ENCODE peak calls at places on chromosomes 11 and 22, in six cellular contexts. U is fibroblast of lung, F is K562, J is neural progenitor cell, I is GM23248, Q is IMR-90. L is an unnamed sample.

GRCh38 chr11:113296016-113296415 is 18.4 kb upstream of the TTC12 start:
- DNase-seq in J (no peak), U (no peak), Q (no peak), I (no peak), F (no peak), L (no peak)

GRCh38 chr11:130846606-130847005 is 69.7 kb downstream of the SNX19 start:
- DNase-seq in U (no peak), I (peak), Q (peak), J (no peak), F (no peak), L (no peak)

GRCh38 chr11:110069158-110069737 is 23.9 kb upstream of the ZC3H12C start:
- DNase-seq in J (no peak), Q (peak), I (peak), U (peak), F (peak), L (peak)

GRCh38 chr11:119000906-119001305 is 3.0 kb downstream of the CENATAC start:
- DNase-seq in U (no peak), I (peak), J (no peak), Q (peak), F (no peak), L (no peak)

GRCh38 chr11:110379261-110379660 is 50.5 kb upstream of the FDX1 start:
- DNase-seq in J (no peak), F (peak), I (no peak), Q (no peak), U (no peak), L (no peak)

GRCh38 chr11:20647976-20648565 is 21.3 kb upstream of the NELL1 start:
- DNase-seq in J (peak), F (peak), I (peak), Q (peak), U (peak), L (peak)

GRCh38 chr11:121841487-121842167 is 274.4 kb downstream of the BLID start:
- DNase-seq in J (peak), I (peak), U (peak), F (no peak), Q (peak), L (peak)

GRCh38 chr11:120035756-120036155 is 102.2 kb downstream of the TRIM29 start:
- DNase-seq in U (no peak), I (no peak), F (no peak), Q (no peak), J (no peak), L (no peak)

GRCh38 chr11:65468874-65469333 is 29.9 kb upstream of the MALAT1 start:
- DNase-seq in J (peak), F (peak), Q (no peak), I (peak), U (no peak), L (peak)

GRCh38 chr11:36234825-36235224 is 54.4 kb downstream of the COMMD9 start:
- DNase-seq in Q (no peak), I (no peak), U (no peak), J (no peak), F (no peak), L (no peak)

GRCh38 chr11:57321996-57322880 is 2.5 kb downstream of the TNKS1BP1 start:
- DNase-seq in I (peak), F (peak), U (peak), J (peak), Q (peak), L (peak)

GRCh38 chr11:77173494-77173893 is 45.4 kb downstream of the MYO7A start:
- DNase-seq in U (no peak), F (no peak), J (no peak), I (no peak), Q (no peak), L (no peak)

GRCh38 chr11:6755303-6755952 is 16.3 kb downstream of the OR2AG2 start:
- DNase-seq in I (peak), J (peak), Q (peak), U (peak), F (peak), L (peak)

GRCh38 chr11:95606824-95607223 is 182.8 kb downstream of the FAM76B start:
- DNase-seq in F (no peak), U (no peak), I (no peak), J (no peak), Q (no peak), L (no peak)

GRCh38 chr11:97965849-97966646 is 1054.7 kb upstream of the CNTN5 start:
- DNase-seq in Q (peak), F (no peak), I (peak), U (peak), J (no peak), L (peak)

GRCh38 chr22:30640361-30640760 is 4.8 kb downstream of the SLC35E4 start:
- DNase-seq in F (no peak), J (no peak), I (no peak), Q (no peak), U (no peak), L (no peak)

GRCh38 chr22:30637701-30638114 is 2.1 kb downstream of the SLC35E4 start:
- DNase-seq in Q (no peak), F (no peak), J (no peak), U (no peak), I (peak), L (no peak)

GRCh38 chr22:30634477-30635233 is 926 bp upstream of the SLC35E4 start:
- DNase-seq in Q (peak), F (peak), U (peak), I (peak), J (peak), L (peak)

GRCh38 chr22:30635273-30636225 is at the start of gene SLC35E4:
- DNase-seq in U (peak), F (peak), I (peak), Q (peak), J (peak), L (peak)

DNA sequence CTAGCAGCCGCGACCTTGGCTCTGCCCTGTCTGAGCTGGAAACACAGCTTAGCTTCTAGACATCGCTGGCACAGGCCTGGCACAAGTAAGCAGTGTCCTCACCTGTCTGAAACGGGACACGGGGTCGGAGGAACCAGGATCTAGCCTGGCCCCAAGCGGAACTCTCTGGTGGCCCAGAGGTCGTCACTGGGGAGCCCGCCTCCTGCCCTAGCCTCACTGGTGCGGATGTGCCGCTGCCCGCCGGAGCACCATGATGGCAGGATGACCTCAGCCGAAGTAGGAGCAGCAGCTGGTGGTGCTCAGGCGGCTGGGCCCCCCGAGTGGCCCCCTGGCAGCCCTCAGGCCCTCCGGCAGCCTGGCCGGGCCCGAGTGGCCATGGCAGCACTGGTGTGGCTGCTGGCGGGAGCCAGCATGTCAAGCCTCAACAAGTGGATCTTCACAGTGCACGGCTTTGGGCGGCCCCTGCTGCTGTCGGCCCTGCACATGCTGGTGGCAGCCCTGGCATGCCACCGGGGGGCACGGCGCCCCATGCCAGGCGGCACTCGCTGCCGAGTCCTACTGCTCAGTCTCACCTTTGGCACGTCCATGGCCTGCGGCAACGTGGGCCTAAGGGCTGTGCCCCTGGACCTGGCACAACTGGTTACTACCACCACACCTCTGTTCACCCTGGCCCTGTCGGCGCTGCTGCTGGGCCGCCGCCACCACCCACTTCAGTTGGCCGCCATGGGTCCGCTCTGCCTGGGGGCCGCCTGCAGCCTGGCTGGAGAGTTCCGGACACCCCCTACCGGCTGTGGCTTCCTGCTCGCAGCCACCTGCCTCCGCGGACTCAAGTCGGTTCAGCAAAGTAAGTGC is 871 bp downstream of the SLC35E4 start:
- DNase-seq in U (no peak), F (no peak), Q (no peak), J (peak), I (peak), L (peak)
- H2AFZ ChIP-seq in U (peak), F (peak), Q (peak), J (no peak), I (peak), L (peak)

GRCh38 chr22:50342651-50343540 is at the start of gene PPP6R2:
- DNase-seq in F (peak), I (peak), Q (peak), J (peak), U (peak), L (peak)
- H3K4me3 ChIP-seq in F (peak), I (peak), Q (peak), J (peak), U (peak), L (peak)

GRCh38 chr11:88175707-88176066 is 444 bp upstream of the RAB38 start:
- DNase-seq in J (peak), Q (peak), F (peak), U (peak), I (peak), L (no peak)

GRCh38 chr11:88178211-88178610 is 3.0 kb upstream of the RAB38 start:
- DNase-seq in Q (peak), J (no peak), F (no peak), I (peak), U (no peak), L (peak)

GRCh38 chr11:88175004-88175706 is at the start of gene RAB38:
- DNase-seq in Q (peak), J (peak), I (peak), U (peak), F (peak), L (peak)

GRCh38 chr11:88171982-88172381 is 3.3 kb downstream of the RAB38 start:
- DNase-seq in U (no peak), F (no peak), I (no peak), J (no peak), Q (no peak), L (no peak)

DNA sequence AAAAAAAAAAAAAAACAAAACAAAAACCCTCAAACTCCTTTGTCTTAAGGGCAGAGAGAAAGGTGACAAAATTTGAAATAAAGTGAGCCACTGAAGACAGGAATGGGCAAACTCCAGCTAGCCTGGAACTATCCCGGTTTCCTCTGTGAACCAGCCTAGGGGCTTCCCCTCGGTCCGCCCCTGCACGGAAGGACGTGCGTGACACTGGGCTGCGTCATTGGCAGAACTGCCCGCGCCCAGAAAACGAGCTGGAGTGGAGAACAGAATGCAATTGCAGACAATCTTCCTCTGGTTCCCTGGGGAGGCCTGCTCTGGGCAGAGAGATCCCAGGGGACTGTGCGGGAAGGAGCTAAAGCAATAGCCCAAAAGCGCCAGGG is 628 bp downstream of the RAB38 start:
- DNase-seq in F (no peak), U (peak), Q (peak), I (peak), J (peak), L (peak)
- H2AFZ ChIP-seq in F (peak), U (peak), Q (peak), I (peak), J (peak), L (peak)

GRCh38 chr22:44360306-44360685 is 47.5 kb upstream of the SHISAL1 start:
- DNase-seq in Q (no peak), J (no peak), U (no peak), F (no peak), I (no peak), L (peak)
- H3K4me3 ChIP-seq in Q (no peak), J (no peak), U (no peak), F (no peak), I (no peak), L (peak)

DNA sequence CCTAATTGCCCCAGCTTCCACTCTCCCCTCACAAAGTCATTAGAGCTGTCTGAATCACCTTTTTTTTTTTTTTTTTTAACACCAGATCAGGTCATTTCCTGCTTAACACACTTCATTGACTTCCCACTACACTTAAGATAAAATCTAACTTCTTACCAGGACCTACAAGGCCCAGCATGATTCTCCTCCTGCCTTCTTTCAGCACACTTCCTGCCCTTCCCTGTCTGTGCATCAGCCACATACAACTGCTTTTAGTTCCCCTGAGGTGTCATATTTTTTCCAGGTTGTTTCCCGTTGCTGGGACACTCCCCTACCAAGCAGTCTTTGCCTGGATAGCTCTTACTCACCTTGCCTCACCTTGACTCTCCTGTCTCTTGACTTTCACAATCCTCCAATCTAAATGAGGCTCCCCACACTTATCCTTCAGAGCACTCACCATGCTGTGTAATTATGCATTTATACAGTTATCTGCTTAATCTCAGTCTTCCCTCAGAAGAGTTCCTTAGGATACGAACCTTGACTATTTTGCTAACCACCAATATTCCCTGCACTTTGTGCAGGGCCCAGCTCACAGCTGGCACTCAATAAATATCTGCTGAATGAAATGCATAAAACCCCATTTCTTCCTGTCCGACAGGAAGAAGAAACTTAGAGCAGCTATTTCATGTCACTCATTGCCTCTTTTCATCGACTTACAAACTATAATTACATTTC is 96.6 kb upstream of the AKIP1 start:
- DNase-seq in I (peak), J (no peak), U (no peak), Q (no peak), F (no peak), L (no peak)
- H2AFZ ChIP-seq in I (peak), J (no peak), U (no peak), Q (no peak), F (no peak), L (peak)

DNA sequence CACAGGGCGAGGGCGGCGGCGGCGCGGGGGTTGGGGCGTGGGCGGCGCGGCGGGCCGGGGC is at the start of gene RTN4R:
- DNase-seq in U (no peak), Q (no peak), J (no peak), I (no peak), F (no peak), L (no peak)
- H3K4me3 ChIP-seq in U (peak), Q (peak), J (peak), I (peak), F (peak), L (no peak)

GRCh38 chr22:46036558-46037408 is 59.8 kb upstream of the WNT7B start:
- DNase-seq in U (no peak), I (peak), J (peak), F (peak), Q (no peak), L (peak)
- H2AFZ ChIP-seq in U (no peak), I (peak), J (peak), F (peak), Q (peak), L (peak)

GRCh38 chr11:7904910-7905309 is 26.2 kb downstream of the OR10A6 start:
- DNase-seq in U (peak), Q (peak), J (peak), F (no peak), I (peak), L (no peak)

GRCh38 chr11:7907121-7907520 is 23.9 kb downstream of the OR10A6 start:
- DNase-seq in J (no peak), U (no peak), F (no peak), I (peak), Q (no peak), L (no peak)

GRCh38 chr11:7905549-7905948 is 25.5 kb downstream of the OR10A6 start:
- DNase-seq in J (no peak), F (no peak), U (no peak), Q (no peak), I (peak), L (peak)

GRCh38 chr11:7905961-7906429 is 25.1 kb downstream of the OR10A6 start:
- DNase-seq in I (peak), Q (no peak), F (no peak), J (peak), U (no peak), L (no peak)

GRCh38 chr11:7906481-7906880 is 24.6 kb downstream of the OR10A6 start:
- DNase-seq in Q (no peak), U (no peak), J (no peak), I (peak), F (no peak), L (no peak)
- H3K4me3 ChIP-seq in Q (no peak), U (no peak), J (no peak), I (peak), F (no peak), L (no peak)

L was measured in osteoblast.